ENCODE peak calls at places on chromosomes 13 and 19, in five cellular contexts. One of them, this sample, is unnamed. For H3K36me3, the result is how much of the 10 kb centered on the place peaks cover.

GRCh38 chr13:113061796-113062425 is 43.7 kb upstream of the F7 start:
- DNase-seq in HCT116: no peak
- DNase-seq in PC-3: no peak
- DNase-seq in K562: no peak
- DNase-seq in DND-41: no peak
- DNase-seq in this sample: no peak

GRCh38 chr19:35995655-35995993 is 636 bp downstream of the SDHAF1 start:
- DNase-seq in K562: peak
- DNase-seq in HCT116: no peak
- DNase-seq in PC-3: peak
- DNase-seq in DND-41: peak
- DNase-seq in this sample: peak

GRCh38 chr19:40982594-40983101 is 8.4 kb upstream of the CYP2B6 start:
- DNase-seq in DND-41: no peak
- DNase-seq in K562: no peak
- DNase-seq in PC-3: peak
- DNase-seq in HCT116: no peak
- DNase-seq in this sample: no peak

GRCh38 chr19:8390617-8390981 is 439 bp downstream of the RAB11B start:
- DNase-seq in K562: peak
- DNase-seq in DND-41: peak
- DNase-seq in HCT116: peak
- DNase-seq in PC-3: peak
- DNase-seq in this sample: peak

GRCh38 chr19:11141937-11142527 is 13.6 kb downstream of the SPC24 start:
- DNase-seq in K562: peak
- DNase-seq in DND-41: no peak
- DNase-seq in HCT116: no peak
- DNase-seq in PC-3: peak
- DNase-seq in this sample: no peak

GRCh38 chr19:51375504-51376221 is 3.2 kb upstream of the NKG7 start:
- DNase-seq in HCT116: no peak
- DNase-seq in PC-3: no peak
- DNase-seq in DND-41: peak
- DNase-seq in K562: no peak
- DNase-seq in this sample: no peak

GRCh38 chr19:38318595-38319142 is 976 bp upstream of the KCNK6 start:
- DNase-seq in K562: no peak
- DNase-seq in DND-41: no peak
- DNase-seq in PC-3: no peak
- DNase-seq in HCT116: no peak
- DNase-seq in this sample: no peak

GRCh38 chr19:37468961-37469777 is at the start of gene ZNF570:
- DNase-seq in PC-3: peak
- DNase-seq in DND-41: peak
- DNase-seq in K562: peak
- DNase-seq in HCT116: no peak
- DNase-seq in this sample: peak

GRCh38 chr19:31408460-31409124 is 59.4 kb upstream of the TSHZ3 start:
- DNase-seq in HCT116: no peak
- DNase-seq in DND-41: no peak
- DNase-seq in K562: no peak
- DNase-seq in PC-3: peak
- DNase-seq in this sample: peak

GRCh38 chr19:40716031-40716654 is 543 bp downstream of the COQ8B start:
- DNase-seq in K562: peak
- DNase-seq in PC-3: peak
- DNase-seq in HCT116: peak
- DNase-seq in DND-41: peak
- DNase-seq in this sample: no peak

GRCh38 chr13:94708031-94708571 is 4.2 kb downstream of the SOX21 start:
- DNase-seq in PC-3: no peak
- DNase-seq in HCT116: no peak
- DNase-seq in DND-41: no peak
- DNase-seq in K562: no peak
- DNase-seq in this sample: peak

GRCh38 chr19:35290381-35291135 is 1.4 kb upstream of the MAG start:
- DNase-seq in DND-41: no peak
- DNase-seq in PC-3: no peak
- DNase-seq in HCT116: no peak
- DNase-seq in K562: no peak
- DNase-seq in this sample: no peak

GRCh38 chr13:101291216-101291615 is 125.1 kb downstream of the NALCN start:
- DNase-seq in K562: no peak
- DNase-seq in HCT116: no peak
- DNase-seq in DND-41: no peak
- DNase-seq in PC-3: no peak
- DNase-seq in this sample: no peak

GRCh38 chr13:110108348-110109139 is 198.4 kb downstream of the COL4A1 start:
- DNase-seq in K562: no peak
- DNase-seq in PC-3: peak
- DNase-seq in HCT116: peak
- DNase-seq in DND-41: peak
- DNase-seq in this sample: peak

GRCh38 chr19:31436121-31436776 is 87.0 kb upstream of the TSHZ3 start:
- DNase-seq in HCT116: no peak
- DNase-seq in PC-3: no peak
- DNase-seq in DND-41: no peak
- DNase-seq in K562: no peak
- DNase-seq in this sample: peak

GRCh38 chr13:106493569-106493968 is 41.9 kb downstream of the EFNB2 start:
- DNase-seq in DND-41: peak
- DNase-seq in PC-3: no peak
- DNase-seq in K562: no peak
- DNase-seq in HCT116: no peak
- DNase-seq in this sample: no peak

GRCh38 chr19:43781630-43782310 is 997 bp upstream of the KCNN4 start:
- DNase-seq in PC-3: peak
- DNase-seq in HCT116: no peak
- DNase-seq in DND-41: no peak
- DNase-seq in K562: no peak
- DNase-seq in this sample: no peak

GRCh38 chr19:7888145-7888825 is at the start of gene LRRC8E:
- DNase-seq in PC-3: peak
- DNase-seq in DND-41: no peak
- DNase-seq in HCT116: no peak
- DNase-seq in K562: peak
- DNase-seq in this sample: peak

GRCh38 chr19:19485161-19485997 is 30.0 kb downstream of the TSSK6 start:
- DNase-seq in PC-3: no peak
- DNase-seq in HCT116: no peak
- DNase-seq in K562: no peak
- DNase-seq in DND-41: no peak
- DNase-seq in this sample: no peak

GRCh38 chr19:30896551-30896950 is 452.7 kb downstream of the TSHZ3 start:
- DNase-seq in HCT116: no peak
- DNase-seq in PC-3: no peak
- DNase-seq in K562: no peak
- DNase-seq in DND-41: no peak
- DNase-seq in this sample: no peak

GRCh38 chr13:27079421-27079958 is 92.1 kb downstream of the USP12 start:
- DNase-seq in PC-3: no peak
- DNase-seq in DND-41: no peak
- DNase-seq in HCT116: no peak
- DNase-seq in K562: no peak
- DNase-seq in this sample: no peak

GRCh38 chr19:3494051-3494450 is 6.4 kb downstream of the DOHH start:
- DNase-seq in K562: peak
- DNase-seq in HCT116: no peak
- DNase-seq in PC-3: no peak
- DNase-seq in DND-41: peak
- DNase-seq in this sample: no peak

GRCh38 chr13:48901786-48902185 is 73.9 kb upstream of the FNDC3A start:
- DNase-seq in K562: no peak
- DNase-seq in PC-3: no peak
- DNase-seq in DND-41: no peak
- DNase-seq in HCT116: no peak
- DNase-seq in this sample: no peak
- TF ChIP-seq EZH2 in K562: no peak
- TF ChIP-seq EZH2 in PC-3: no peak
- TF ChIP-seq EZH2 in DND-41: no peak
- TF ChIP-seq EZH2 in HCT116: no peak
- TF ChIP-seq EZH2 in this sample: no peak

GRCh38 chr13:32501058-32501457 is 37.5 kb downstream of the N4BP2L2 start:
- DNase-seq in K562: no peak
- DNase-seq in DND-41: no peak
- DNase-seq in PC-3: no peak
- DNase-seq in HCT116: no peak
- DNase-seq in this sample: no peak

GRCh38 chr13:32495429-32495828 is 43.2 kb downstream of the N4BP2L2 start:
- DNase-seq in K562: no peak
- DNase-seq in PC-3: no peak
- DNase-seq in DND-41: no peak
- DNase-seq in HCT116: no peak
- DNase-seq in this sample: no peak

GRCh38 chr13:32499538-32500210 is 38.9 kb downstream of the N4BP2L2 start:
- DNase-seq in HCT116: no peak
- DNase-seq in DND-41: no peak
- DNase-seq in K562: no peak
- DNase-seq in PC-3: no peak
- DNase-seq in this sample: no peak

GRCh38 chr13:32495841-32496240 is 42.8 kb downstream of the N4BP2L2 start:
- DNase-seq in HCT116: no peak
- DNase-seq in DND-41: no peak
- DNase-seq in PC-3: no peak
- DNase-seq in K562: no peak
- DNase-seq in this sample: no peak

GRCh38 chr13:32496574-32497160 is 41.9 kb downstream of the N4BP2L2 start:
- DNase-seq in K562: peak
- DNase-seq in PC-3: no peak
- DNase-seq in DND-41: no peak
- DNase-seq in HCT116: no peak
- DNase-seq in this sample: no peak
- TF ChIP-seq CTCF in K562: no peak
- TF ChIP-seq CTCF in PC-3: no peak
- TF ChIP-seq CTCF in DND-41: no peak
- TF ChIP-seq CTCF in HCT116: no peak
- TF ChIP-seq CTCF in this sample: no peak

GRCh38 chr19:48501446-48501960 is 10.1 kb downstream of the LMTK3 start:
- DNase-seq in K562: peak
- DNase-seq in DND-41: peak
- DNase-seq in PC-3: peak
- DNase-seq in HCT116: no peak
- DNase-seq in this sample: peak
- H3K36me3 ChIP-seq in K562: under half
- H3K36me3 ChIP-seq in DND-41: under half
- H3K36me3 ChIP-seq in PC-3: under half
- H3K36me3 ChIP-seq in HCT116: under half
- H3K36me3 ChIP-seq in this sample: under half

DNA sequence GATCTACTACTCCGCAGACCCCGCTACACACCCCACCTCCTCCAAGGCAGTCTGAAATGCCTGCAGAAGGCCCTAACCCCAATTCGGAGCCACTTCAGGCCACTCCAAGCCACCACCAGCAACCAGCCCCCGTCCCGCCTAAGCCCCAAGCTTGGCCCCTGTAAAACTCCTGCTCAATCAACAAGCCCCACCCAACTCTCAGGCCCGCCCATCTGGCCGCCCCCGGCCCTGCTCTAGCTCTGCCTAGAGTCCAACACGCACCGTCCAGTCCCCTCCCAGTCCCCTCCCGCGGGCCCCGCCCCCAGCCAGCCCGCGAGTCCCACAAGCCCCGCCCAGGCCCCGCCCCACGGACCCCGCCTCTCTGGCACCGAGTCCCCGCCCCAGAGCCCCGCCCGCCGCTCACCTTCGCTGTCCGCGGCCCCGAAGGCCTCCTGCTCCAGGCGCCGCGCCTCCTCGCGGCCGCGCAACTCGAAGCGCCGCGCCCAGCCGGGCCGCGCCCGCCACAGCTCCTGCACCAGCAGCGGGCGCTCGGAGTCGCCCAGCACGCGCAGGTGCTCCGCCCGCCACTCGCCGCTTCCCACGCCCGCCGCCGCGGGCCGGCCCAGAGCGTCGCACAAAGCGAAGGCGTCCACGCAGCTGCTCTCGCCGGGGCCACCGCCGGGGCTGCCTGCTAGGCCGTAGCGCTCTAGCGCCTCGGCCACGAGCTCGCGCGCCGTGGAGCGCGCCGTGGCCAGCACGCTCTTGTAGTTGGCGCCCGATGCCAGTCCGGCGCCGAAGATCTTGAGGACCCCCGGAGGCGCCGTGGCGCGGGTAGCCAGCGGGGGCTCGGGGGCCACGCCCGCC is 1.6 kb downstream of the RASIP1 start:
- DNase-seq in PC-3: peak
- DNase-seq in DND-41: peak
- DNase-seq in K562: peak
- DNase-seq in HCT116: peak
- DNase-seq in this sample: peak
- TF ChIP-seq EZH2 in PC-3: no peak
- TF ChIP-seq EZH2 in DND-41: no peak
- TF ChIP-seq EZH2 in K562: no peak
- TF ChIP-seq EZH2 in HCT116: no peak
- TF ChIP-seq EZH2 in this sample: no peak

GRCh38 chr13:22062478-22063205 is 391.8 kb downstream of the FGF9 start:
- DNase-seq in PC-3: no peak
- DNase-seq in K562: no peak
- DNase-seq in DND-41: no peak
- DNase-seq in HCT116: no peak
- DNase-seq in this sample: no peak
- TF ChIP-seq CTCF in PC-3: no peak
- TF ChIP-seq CTCF in K562: no peak
- TF ChIP-seq CTCF in DND-41: no peak
- TF ChIP-seq CTCF in HCT116: no peak
- TF ChIP-seq CTCF in this sample: no peak

DNA sequence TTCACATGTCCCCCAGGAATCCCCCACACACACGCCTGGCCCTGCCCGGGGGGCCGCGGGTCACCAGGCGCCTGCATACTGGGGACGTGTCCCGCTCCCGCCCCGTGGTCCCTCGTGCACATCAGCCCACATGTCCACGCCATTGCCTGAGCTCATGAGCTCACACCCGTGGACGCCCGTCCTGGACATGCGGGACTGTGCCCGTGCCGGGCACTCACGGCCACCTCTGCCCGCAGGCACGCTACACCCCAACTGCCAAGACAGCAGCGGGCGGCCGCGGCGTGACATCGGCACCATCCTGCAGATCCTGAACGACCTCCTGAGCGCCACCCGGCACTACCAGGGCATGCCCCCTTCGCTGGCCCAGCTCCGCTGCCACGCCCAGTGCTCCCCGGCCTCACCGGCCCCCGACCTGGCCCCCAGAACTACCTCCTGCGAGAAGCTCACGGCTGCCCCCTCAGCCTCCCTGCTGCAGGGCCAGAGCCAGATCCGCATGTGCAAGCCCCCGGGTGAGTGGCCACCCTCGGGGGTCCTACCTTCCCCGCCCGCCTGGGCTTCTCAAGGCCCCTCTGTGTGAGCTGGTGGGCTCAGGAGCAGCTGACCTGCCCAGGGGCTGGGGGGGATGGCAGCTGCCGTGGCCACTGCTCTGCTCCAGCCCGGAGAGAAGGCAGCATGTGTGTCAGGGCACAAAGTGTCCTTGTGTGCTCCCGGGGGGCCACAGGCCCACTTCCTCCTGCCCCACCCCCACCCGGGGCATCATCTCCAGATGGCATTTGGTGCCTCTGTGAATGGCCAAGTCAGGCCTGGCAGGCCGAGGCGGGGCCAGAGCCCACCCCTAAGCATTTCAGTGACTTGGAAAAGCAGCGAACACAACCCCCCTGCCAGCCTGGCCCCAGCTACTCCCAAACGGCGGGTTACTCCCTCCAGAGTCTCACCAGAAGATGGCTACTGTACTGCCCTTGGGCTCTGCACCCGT is 7.1 kb downstream of the MIDN start:
- DNase-seq in DND-41: no peak
- DNase-seq in K562: no peak
- DNase-seq in HCT116: no peak
- DNase-seq in PC-3: no peak
- DNase-seq in this sample: peak
- H3K36me3 ChIP-seq in DND-41: half or more
- H3K36me3 ChIP-seq in K562: half or more
- H3K36me3 ChIP-seq in HCT116: under half
- H3K36me3 ChIP-seq in PC-3: under half
- H3K36me3 ChIP-seq in this sample: half or more